ENCODE peak calls at places on chromosomes 2 and 18, in eight cellular contexts. K is bronchial epithelial cell, W is ovary, A is right atrium auricular region, E is GM13976, N is neural progenitor cell, O is GM13977, I is B cell. L is an unnamed sample.

GRCh38 chr2:168730391-168730790 is 72.0 kb upstream of the NOSTRIN start:
- DNase-seq in K (peak), W (no peak), A (no peak), E (no peak), N (peak), O (no peak), I (no peak), L (no peak)

GRCh38 chr18:79211844-79212243 is 142.7 kb downstream of the ATP9B start:
- DNase-seq in K (peak), W (no peak), A (no peak), E (no peak), N (no peak), O (no peak), I (no peak), L (no peak)

GRCh38 chr18:56003009-56003408 is 415.0 kb upstream of the TCF4 start:
- DNase-seq in K (no peak), W (no peak), A (no peak), E (no peak), N (peak), O (no peak), I (no peak), L (no peak)

GRCh38 chr2:174012347-174013309 is 47.5 kb upstream of the SP3 start:
- DNase-seq in K (no peak), W (peak), A (peak), E (peak), N (peak), O (no peak), I (peak), L (no peak)

GRCh38 chr18:63775166-63775730 is at the start of gene SERPINB7:
- DNase-seq in K (peak), W (no peak), A (no peak), E (no peak), N (no peak), O (no peak), I (no peak), L (no peak)

GRCh38 chr18:49743296-49743567 is 70.1 kb downstream of the ACAA2 start:
- DNase-seq in K (no peak), W (no peak), A (no peak), E (no peak), N (no peak), O (no peak), I (no peak), L (no peak)

GRCh38 chr2:15494877-15495276 is 66.3 kb downstream of the NBAS start:
- DNase-seq in K (peak), W (no peak), A (no peak), E (no peak), N (no peak), O (no peak), I (no peak), L (no peak)

GRCh38 chr2:1205853-1206252 is 207.4 kb upstream of the TPO start:
- DNase-seq in K (no peak), W (no peak), A (no peak), E (no peak), N (no peak), O (no peak), I (no peak), L (no peak)

GRCh38 chr2:33531345-33532059 is 55.1 kb downstream of the RASGRP3 start:
- DNase-seq in K (no peak), W (no peak), A (no peak), E (no peak), N (no peak), O (no peak), I (no peak), L (no peak)

GRCh38 chr2:11667194-11667593 is 2.8 kb downstream of the NTSR2 start:
- DNase-seq in K (no peak), W (no peak), A (no peak), E (no peak), N (no peak), O (no peak), I (no peak), L (no peak)

GRCh38 chr2:198004921-198005829 is 200.8 kb downstream of the PLCL1 start:
- DNase-seq in K (no peak), W (no peak), A (no peak), E (peak), N (no peak), O (peak), I (no peak), L (no peak)

DNA sequence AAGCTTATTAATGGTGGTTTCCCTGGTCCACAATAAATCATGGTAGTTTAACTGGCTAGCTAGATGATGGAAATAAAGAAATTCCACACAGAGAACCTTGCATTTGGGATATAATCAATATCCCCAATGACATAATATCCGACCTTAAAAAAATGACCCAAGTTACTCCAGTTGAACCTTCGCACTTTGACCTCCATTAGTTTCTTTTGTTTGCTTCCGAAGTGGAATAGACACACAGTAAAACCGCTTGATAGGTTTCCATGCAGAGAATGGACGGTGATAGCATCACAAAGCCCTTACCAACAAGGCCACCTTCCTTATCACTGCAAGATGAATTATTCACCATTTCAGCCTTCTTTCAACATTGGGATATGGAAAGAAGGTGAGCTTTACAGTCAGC is 1966.1 kb upstream of the CELF4 start:
- DNase-seq in K (no peak), W (no peak), A (no peak), E (no peak), N (no peak), O (no peak), I (no peak), L (no peak)
- TF ChIP-seq CTCF in K (no peak), W (no peak), A (no peak), E (no peak), N (no peak), O (no peak), I (no peak), L (no peak)

GRCh38 chr18:58452392-58453166 is 176.3 kb downstream of the ALPK2 start:
- DNase-seq in K (no peak), W (no peak), A (no peak), E (no peak), N (no peak), O (no peak), I (no peak), L (no peak)
- TF ChIP-seq CTCF in K (no peak), W (no peak), A (no peak), E (no peak), N (no peak), O (no peak), I (no peak), L (no peak)

GRCh38 chr18:77141401-77142118 is 9.0 kb upstream of the MBP start:
- DNase-seq in K (no peak), W (no peak), A (no peak), E (no peak), N (no peak), O (no peak), I (no peak), L (no peak)
- TF ChIP-seq CTCF in K (no peak), W (no peak), A (peak), E (no peak), N (peak), O (peak), I (no peak), L (no peak)

GRCh38 chr2:217106650-217107014 is 246.8 kb upstream of the TNP1 start:
- DNase-seq in K (peak), W (no peak), A (no peak), E (no peak), N (peak), O (no peak), I (no peak), L (no peak)
- TF ChIP-seq CTCF in K (peak), W (no peak), A (peak), E (no peak), N (peak), O (peak), I (no peak), L (peak)

GRCh38 chr2:45889620-45890019 is 238.1 kb downstream of the PRKCE start:
- DNase-seq in K (no peak), W (no peak), A (no peak), E (peak), N (no peak), O (peak), I (no peak), L (no peak)
- TF ChIP-seq CTCF in K (no peak), W (no peak), A (no peak), E (no peak), N (no peak), O (no peak), I (no peak), L (no peak)

DNA sequence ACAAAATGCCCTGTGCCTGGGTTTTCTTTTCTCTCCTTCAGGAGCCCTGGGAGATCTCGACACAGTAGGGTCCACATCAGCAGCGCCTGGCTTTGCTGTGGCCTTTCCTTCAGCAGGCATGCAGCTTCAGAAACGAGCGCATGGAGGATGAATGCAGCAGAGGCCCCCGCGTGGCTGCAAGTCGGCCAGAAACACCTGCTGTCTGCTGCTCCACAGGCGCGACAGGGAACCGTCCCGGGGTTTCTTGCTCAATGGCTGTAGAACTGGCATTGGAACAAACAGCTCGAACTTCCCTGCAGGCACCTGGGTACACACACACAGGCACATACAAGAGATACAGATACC is 65.7 kb upstream of the SH3RF3 start:
- DNase-seq in K (no peak), W (no peak), A (peak), E (no peak), N (no peak), O (no peak), I (no peak), L (no peak)
- TF ChIP-seq CTCF in K (no peak), W (no peak), A (no peak), E (no peak), N (no peak), O (no peak), I (no peak), L (no peak)

GRCh38 chr18:30175621-30176225 is 866.8 kb downstream of the DSC3 start:
- DNase-seq in K (no peak), W (no peak), A (no peak), E (no peak), N (no peak), O (no peak), I (no peak), L (no peak)
- TF ChIP-seq CTCF in K (no peak), W (no peak), A (no peak), E (no peak), N (no peak), O (no peak), I (no peak), L (no peak)

GRCh38 chr18:5456577-5457466 is 87.0 kb downstream of the EPB41L3 start:
- DNase-seq in K (no peak), W (no peak), A (peak), E (no peak), N (peak), O (no peak), I (no peak), L (no peak)
- TF ChIP-seq CTCF in K (no peak), W (no peak), A (peak), E (no peak), N (peak), O (no peak), I (no peak), L (peak)

GRCh38 chr2:199985625-199986207 is 30.3 kb downstream of the MAIP1 start:
- DNase-seq in K (peak), W (peak), A (no peak), E (no peak), N (peak), O (no peak), I (no peak), L (no peak)
- TF ChIP-seq CTCF in K (peak), W (peak), A (peak), E (peak), N (peak), O (peak), I (peak), L (peak)

GRCh38 chr2:128282246-128282975 is 36.3 kb downstream of the HS6ST1 start:
- DNase-seq in K (no peak), W (no peak), A (no peak), E (no peak), N (no peak), O (no peak), I (no peak), L (no peak)

GRCh38 chr2:128284037-128284441 is 34.6 kb downstream of the HS6ST1 start:
- DNase-seq in K (no peak), W (no peak), A (no peak), E (no peak), N (no peak), O (no peak), I (no peak), L (no peak)

GRCh38 chr2:128281852-128282245 is 36.8 kb downstream of the HS6ST1 start:
- DNase-seq in K (no peak), W (no peak), A (no peak), E (no peak), N (no peak), O (no peak), I (no peak), L (no peak)

GRCh38 chr2:128284841-128285240 is 33.8 kb downstream of the HS6ST1 start:
- DNase-seq in K (no peak), W (no peak), A (no peak), E (no peak), N (no peak), O (no peak), I (no peak), L (no peak)

GRCh38 chr2:128282976-128283810 is 35.5 kb downstream of the HS6ST1 start:
- DNase-seq in K (no peak), W (no peak), A (no peak), E (no peak), N (no peak), O (no peak), I (no peak), L (no peak)
- TF ChIP-seq CTCF in K (no peak), W (no peak), A (peak), E (no peak), N (no peak), O (no peak), I (no peak), L (no peak)